ENCODE peak calls at places on chromosome 14, in seven cellular contexts. U, S, J, G, F, P and M are unnamed samples.
A peak's percentile ranks its signal among the peaks of the same experiment; 100 is the strongest.

GRCh38 chr14:102885686-102886447 is 36.6 kb upstream of the AMN start:
- DNase-seq in P (no peak), U (no peak), S (no peak), F (no peak), G (no peak), J (no peak), M (no peak)

GRCh38 chr14:23054000-23054811 is 3.1 kb downstream of the CDH24 start:
- DNase-seq in S (no peak), J (no peak), G (peak; percentile 59), U (no peak), F (no peak), P (no peak), M (peak; percentile 70)

GRCh38 chr14:93963692-93964091 is 12.7 kb downstream of the ASB2 start:
- DNase-seq in G (no peak), P (no peak), J (no peak), S (no peak), U (no peak), F (no peak), M (no peak)

GRCh38 chr14:91323671-91324605 is 79.4 kb upstream of the GPR68 start:
- DNase-seq in G (peak; percentile 85), F (no peak), S (peak; percentile 56), J (peak; percentile 70), U (peak; percentile 64), P (peak; percentile 79), M (peak; percentile 63)

GRCh38 chr14:105489607-105490317 is 1.3 kb upstream of the TEDC1 start:
- DNase-seq in U (peak; percentile 85), P (peak; percentile 88), S (peak; percentile 70), F (peak; percentile 75), G (peak; percentile 83), J (peak; percentile 78), M (peak; percentile 91)

GRCh38 chr14:92493024-92493423 is 20.6 kb upstream of the RIN3 start:
- DNase-seq in J (no peak), F (no peak), U (no peak), P (no peak), S (no peak), G (no peak), M (no peak)

GRCh38 chr14:100361626-100362025 is 38.5 kb downstream of the SLC25A47 start:
- DNase-seq in F (no peak), P (no peak), U (no peak), G (no peak), J (no peak), S (no peak), M (no peak)

GRCh38 chr14:36518586-36519430 is 1.2 kb downstream of the NKX2-1 start:
- DNase-seq in F (no peak), P (no peak), U (no peak), S (no peak), J (no peak), G (peak; percentile 32), M (no peak)

GRCh38 chr14:50785506-50786063 is 45.4 kb downstream of the NIN start:
- DNase-seq in U (no peak), F (no peak), P (no peak), S (no peak), G (peak; percentile 3), J (no peak), M (no peak)